ENCODE peak calls at places on chromosomes 13 and 19, in ten cellular contexts. G is astrocyte; X is WERI-Rb-1; O is prostate gland; A is PC-9; V is CD8-positive, alpha-beta T cell; T is foreskin fibroblast; E is CD4-positive, alpha-beta T cell; R is cardiac fibroblast; P is upper lobe of left lung. Z is an unnamed sample.

GRCh38 chr13:51291341-51291740 is 48.1 kb upstream of the SERPINE3 start:
- DNase-seq in E (no peak), O (no peak), T (no peak), G (peak), P (no peak), A (no peak), V (no peak), R (peak), X (no peak), Z (no peak)

GRCh38 chr13:114319441-114319871 is 5.2 kb downstream of the CHAMP1 start:
- DNase-seq in P (no peak), X (no peak), E (no peak), R (peak), O (no peak), V (no peak), A (no peak), T (peak), G (peak), Z (no peak)

GRCh38 chr13:40974460-40975407 is 44.4 kb downstream of the ELF1 start:
- DNase-seq in T (no peak), A (no peak), O (no peak), E (peak), V (peak), R (peak), X (peak), G (peak), P (peak), Z (no peak)

GRCh38 chr13:21670006-21670882 is 629 bp upstream of the FGF9 start:
- DNase-seq in X (peak), P (peak), O (no peak), G (peak), V (peak), A (no peak), T (peak), R (peak), E (peak), Z (peak)

GRCh38 chr13:31514932-31515331 is 224.4 kb upstream of the RXFP2 start:
- DNase-seq in P (no peak), G (no peak), T (no peak), R (no peak), X (no peak), V (no peak), O (no peak), A (no peak), E (no peak), Z (no peak)

GRCh38 chr13:109154546-109154945 is 525.1 kb downstream of the MYO16 start:
- DNase-seq in A (peak), E (no peak), R (peak), T (no peak), X (no peak), P (no peak), O (no peak), G (peak), V (no peak), Z (no peak)

GRCh38 chr19:40954573-40954972 is 36.5 kb upstream of the CYP2B6 start:
- DNase-seq in E (no peak), A (no peak), O (no peak), T (no peak), V (no peak), G (no peak), R (peak), P (no peak), X (no peak), Z (no peak)

GRCh38 chr19:39064405-39064804 is 19.8 kb upstream of the ACP7 start:
- DNase-seq in O (no peak), R (no peak), G (no peak), A (no peak), T (no peak), V (no peak), P (no peak), X (no peak), E (no peak), Z (no peak)

GRCh38 chr13:29594710-29595379 is 643 bp downstream of the SLC7A1 start:
- DNase-seq in P (peak), T (peak), G (peak), R (peak), O (peak), V (peak), A (peak), X (peak), E (peak), Z (peak)

GRCh38 chr19:35935911-35936737 is at the start of gene LRFN3:
- DNase-seq in P (peak), T (peak), O (peak), X (peak), R (peak), G (peak), A (peak), E (no peak), V (peak), Z (peak)

GRCh38 chr19:35066691-35067563 is 25.4 kb downstream of the HPN start:
- DNase-seq in E (peak), X (peak), O (peak), T (peak), A (peak), R (peak), V (peak), P (peak), G (peak), Z (peak)

GRCh38 chr19:33306853-33307792 is 4.8 kb upstream of the CEBPA start:
- DNase-seq in V (no peak), P (peak), T (no peak), O (peak), X (no peak), G (no peak), E (no peak), A (no peak), R (no peak), Z (no peak)

GRCh38 chr13:23617551-23618014 is 47.4 kb downstream of the TNFRSF19 start:
- DNase-seq in V (no peak), O (no peak), X (peak), R (peak), A (no peak), P (no peak), T (peak), G (peak), E (no peak), Z (no peak)

GRCh38 chr13:97967948-97968347 is 14.5 kb downstream of the IPO5 start:
- DNase-seq in O (no peak), A (no peak), X (no peak), P (no peak), E (no peak), R (peak), T (no peak), G (peak), V (no peak), Z (peak)

GRCh38 chr13:44197791-44198770 is 175.5 kb upstream of the SERP2 start:
- DNase-seq in O (no peak), A (no peak), T (no peak), V (no peak), X (no peak), R (peak), G (peak), E (no peak), P (no peak), Z (no peak)

GRCh38 chr13:75473472-75473871 is 8.5 kb downstream of the TBC1D4 start:
- DNase-seq in O (no peak), V (no peak), P (no peak), X (no peak), A (no peak), G (no peak), E (no peak), R (no peak), T (no peak), Z (no peak)

GRCh38 chr19:46513461-46514236 is 18.0 kb upstream of the PNMA8B start:
- DNase-seq in X (peak), A (peak), V (peak), P (peak), O (peak), E (peak), G (peak), T (peak), R (peak), Z (peak)

DNA sequence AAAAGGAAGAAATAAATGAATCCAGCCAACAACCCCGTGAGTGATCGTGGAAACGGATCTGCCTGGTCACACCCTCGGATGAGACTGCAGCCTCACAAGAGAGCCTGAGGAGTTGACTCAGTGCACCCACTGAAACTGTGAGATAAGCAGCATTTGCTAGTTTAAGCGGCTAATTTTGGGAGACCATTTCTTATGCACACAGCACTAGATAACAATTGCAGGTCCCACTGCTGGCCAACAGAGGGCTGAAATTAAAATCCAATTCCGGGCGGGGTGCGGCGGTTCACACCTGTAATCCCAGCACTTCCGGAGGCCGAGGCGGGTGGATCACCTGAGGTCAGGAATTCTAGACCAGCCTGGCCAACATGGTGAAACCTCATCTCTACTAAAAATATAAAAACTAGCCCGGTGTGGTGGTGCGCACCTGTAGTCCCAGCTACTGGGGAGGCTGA is 3.6 kb downstream of the UQCR11 start:
- DNase-seq in G (no peak), E (no peak), V (no peak), P (no peak), R (no peak), T (no peak), O (no peak), X (no peak), A (no peak), Z (no peak)
- TF ChIP-seq CTCF in G (no peak), E (no peak), V (no peak), P (no peak), R (peak), T (no peak), O (no peak), X (peak), A (peak), Z (no peak)

GRCh38 chr13:27200413-27201066 is 28.9 kb upstream of the USP12 start:
- DNase-seq in E (no peak), G (peak), P (no peak), A (no peak), V (no peak), T (no peak), R (no peak), X (no peak), O (no peak), Z (no peak)

GRCh38 chr13:27203186-27203585 is 31.6 kb upstream of the USP12 start:
- DNase-seq in E (no peak), R (no peak), V (no peak), P (no peak), O (no peak), T (no peak), X (no peak), G (no peak), A (no peak), Z (no peak)

GRCh38 chr13:27201661-27202060 is 30.1 kb upstream of the USP12 start:
- DNase-seq in T (peak), G (no peak), E (no peak), P (no peak), O (no peak), X (no peak), V (no peak), A (no peak), R (no peak), Z (no peak)

GRCh38 chr13:27199691-27200090 is 28.1 kb upstream of the USP12 start:
- DNase-seq in E (no peak), R (no peak), A (no peak), V (no peak), X (no peak), P (no peak), O (no peak), T (no peak), G (no peak), Z (no peak)

GRCh38 chr13:27203854-27204253 is 32.2 kb upstream of the USP12 start:
- DNase-seq in X (no peak), R (peak), E (no peak), T (no peak), G (no peak), O (no peak), A (no peak), P (no peak), V (no peak), Z (no peak)
- TF ChIP-seq CTCF in X (peak), R (peak), E (peak), T (peak), G (no peak), O (peak), A (peak), P (no peak), V (no peak), Z (no peak)

GRCh38 chr19:55538132-55538531 is 1.2 kb upstream of the SBK2 start:
- DNase-seq in A (no peak), T (no peak), X (no peak), P (no peak), V (no peak), R (no peak), E (no peak), G (no peak), O (no peak), Z (no peak)

GRCh38 chr19:55536366-55536765 is 567 bp downstream of the SBK2 start:
- DNase-seq in G (no peak), T (no peak), R (no peak), X (no peak), P (no peak), A (no peak), E (no peak), O (no peak), V (no peak), Z (no peak)

GRCh38 chr19:55537741-55538111 is 793 bp upstream of the SBK2 start:
- DNase-seq in E (no peak), R (no peak), A (peak), V (no peak), G (peak), T (no peak), O (no peak), X (no peak), P (no peak), Z (no peak)

GRCh38 chr19:55535579-55536350 is 1.2 kb downstream of the SBK2 start:
- DNase-seq in R (no peak), A (no peak), P (no peak), V (no peak), T (no peak), E (no peak), G (no peak), O (no peak), X (no peak), Z (no peak)

GRCh38 chr19:55536951-55537740 is at the start of gene SBK2:
- DNase-seq in R (no peak), G (no peak), V (no peak), E (no peak), X (peak), A (peak), T (no peak), P (no peak), O (no peak), Z (no peak)
- TF ChIP-seq CTCF in R (peak), G (no peak), V (no peak), E (no peak), X (peak), A (no peak), T (no peak), P (no peak), O (no peak), Z (no peak)

GRCh38 chr13:101205408-101205807 is 210.9 kb downstream of the NALCN start:
- DNase-seq in G (no peak), V (no peak), A (no peak), R (no peak), P (no peak), O (no peak), T (no peak), E (no peak), X (no peak), Z (no peak)

GRCh38 chr13:101204270-101205011 is 211.9 kb downstream of the NALCN start:
- DNase-seq in T (no peak), O (no peak), R (no peak), E (no peak), G (peak), A (no peak), P (no peak), X (no peak), V (no peak), Z (no peak)

DNA sequence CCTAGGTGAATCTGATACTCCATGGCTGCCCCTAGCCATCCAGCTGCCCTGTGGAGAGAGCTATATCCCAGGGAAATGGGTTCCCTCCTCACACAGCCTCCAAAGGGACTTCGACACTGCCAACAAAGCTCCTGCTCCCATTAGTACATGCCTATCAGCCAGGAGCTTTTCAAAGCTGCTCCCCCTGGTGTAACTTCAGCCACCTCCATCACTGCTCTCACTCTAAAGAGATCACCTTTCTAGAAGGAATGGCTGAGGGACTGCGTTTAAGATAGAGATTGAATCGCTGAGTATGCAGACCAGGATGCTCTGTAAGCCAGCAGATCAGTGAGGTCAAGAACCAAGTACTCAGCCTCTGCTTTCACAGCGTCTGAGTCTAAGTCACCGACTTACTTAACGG is 213.7 kb downstream of the NALCN start:
- DNase-seq in O (no peak), X (peak), V (no peak), E (no peak), G (no peak), A (no peak), T (no peak), P (no peak), R (no peak), Z (no peak)
- TF ChIP-seq CTCF in O (no peak), X (peak), V (no peak), E (no peak), G (no peak), A (no peak), T (no peak), P (no peak), R (no peak), Z (no peak)

DNA sequence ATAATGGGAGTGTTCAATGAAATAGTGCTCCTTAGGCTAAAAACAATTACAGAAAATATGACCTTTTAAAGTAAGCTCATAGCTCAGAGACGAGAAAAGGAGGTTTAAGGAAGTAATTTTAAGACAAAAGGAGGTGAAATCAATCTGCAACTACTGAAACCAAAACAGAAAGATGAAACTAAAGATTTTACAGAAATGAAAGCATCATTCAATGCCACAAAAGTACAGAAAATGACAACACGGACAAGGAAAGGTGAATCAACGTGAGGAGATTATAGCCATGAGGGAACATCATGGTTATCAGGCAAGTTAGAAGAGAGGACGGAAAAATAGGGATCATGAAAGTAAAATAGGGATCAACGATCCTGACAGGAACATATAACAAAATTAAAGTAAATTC is 745.2 kb downstream of the PCDH17 start:
- DNase-seq in X (no peak), T (no peak), P (no peak), O (no peak), V (no peak), A (no peak), R (no peak), G (no peak), E (no peak), Z (no peak)
- TF ChIP-seq CTCF in X (no peak), T (no peak), P (no peak), O (no peak), V (no peak), A (no peak), R (no peak), G (no peak), E (no peak), Z (no peak)

GRCh38 chr19:19592690-19593089 is 25.8 kb downstream of the PBX4 start:
- DNase-seq in A (no peak), O (no peak), P (no peak), X (no peak), V (no peak), R (no peak), E (no peak), T (no peak), G (no peak), Z (no peak)
- TF ChIP-seq CTCF in A (no peak), O (no peak), P (no peak), X (no peak), V (no peak), R (no peak), E (no peak), T (no peak), G (no peak), Z (no peak)

GRCh38 chr19:3852614-3853254 is 16.1 kb downstream of the ZFR2 start:
- DNase-seq in G (peak), P (no peak), O (no peak), T (peak), R (peak), X (peak), E (no peak), V (peak), A (peak), Z (no peak)
- TF ChIP-seq CTCF in G (no peak), P (no peak), O (peak), T (no peak), R (peak), X (peak), E (no peak), V (peak), A (peak), Z (no peak)

GRCh38 chr19:31058676-31059075 is 290.6 kb downstream of the TSHZ3 start:
- DNase-seq in E (no peak), G (no peak), A (no peak), V (no peak), T (no peak), O (no peak), X (no peak), R (no peak), P (no peak), Z (no peak)

GRCh38 chr19:31049431-31049830 is 299.8 kb downstream of the TSHZ3 start:
- DNase-seq in A (no peak), E (no peak), X (no peak), P (no peak), G (no peak), O (no peak), T (no peak), V (no peak), R (no peak), Z (no peak)

GRCh38 chr19:31055454-31055853 is 293.8 kb downstream of the TSHZ3 start:
- DNase-seq in E (no peak), O (no peak), A (no peak), R (no peak), X (no peak), G (no peak), V (no peak), P (no peak), T (no peak), Z (no peak)

GRCh38 chr19:31054430-31054829 is 294.8 kb downstream of the TSHZ3 start:
- DNase-seq in V (no peak), T (peak), O (peak), X (peak), E (peak), G (peak), P (no peak), R (peak), A (no peak), Z (no peak)
- TF ChIP-seq CTCF in V (peak), T (peak), O (peak), X (peak), E (no peak), G (peak), P (no peak), R (peak), A (peak), Z (no peak)

GRCh38 chr19:44585371-44586141 is 27.8 kb upstream of the IGSF23 start:
- DNase-seq in T (no peak), X (no peak), G (peak), V (no peak), E (no peak), P (no peak), R (peak), O (no peak), A (peak), Z (no peak)
- TF ChIP-seq CTCF in T (no peak), X (peak), G (peak), V (no peak), E (no peak), P (no peak), R (peak), O (no peak), A (peak), Z (no peak)